ENCODE peak calls at places on chromosome 1, in seven cellular contexts. C is hepatocyte, A is NCI-H2029 treated with DMSO at 0.1 percent for 48 hours, F is fibroblast of gingiva, Q is ovary, U is hypothalamus, G is adipocyte. Y is an unnamed sample.

GRCh38 chr1:56547977-56548376 is 31.4 kb downstream of the PLPP3 start:
- DNase-seq in C (no peak), A (peak; percentile 85), F (no peak), Q (no peak), U (no peak), G (no peak), Y (no peak)

GRCh38 chr1:54094001-54094729 is 40.8 kb downstream of the TCEANC2 start:
- DNase-seq in C (peak; percentile 21), A (no peak), F (no peak), Q (no peak), U (no peak), G (no peak), Y (no peak)

GRCh38 chr1:151909167-151910149 is at the start of gene THEM4:
- DNase-seq in C (peak; percentile 99), A (peak; percentile 67), F (peak; percentile 97), Q (peak; percentile 97), U (peak; percentile 85), G (peak; percentile 97), Y (peak; percentile 96)

GRCh38 chr1:110011527-110012041 is 22.8 kb upstream of the STRIP1 start:
- DNase-seq in C (peak; percentile 68), A (no peak), F (peak; percentile 56), Q (no peak), U (no peak), G (peak; percentile 74), Y (no peak)

GRCh38 chr1:230423261-230423660 is 2.9 kb downstream of the PGBD5 start:
- DNase-seq in C (no peak), A (no peak), F (no peak), Q (no peak), U (no peak), G (no peak), Y (no peak)

GRCh38 chr1:201229771-201230635 is 39.4 kb downstream of the IGFN1 start:
- DNase-seq in C (peak; percentile 6), A (no peak), F (no peak), Q (no peak), U (no peak), G (peak; percentile 17), Y (peak; percentile 57)

GRCh38 chr1:41689596-41689995 is 205.1 kb upstream of the EDN2 start:
- DNase-seq in C (no peak), A (no peak), F (no peak), Q (no peak), U (peak; percentile 58), G (no peak), Y (no peak)

GRCh38 chr1:185369786-185370185 is 52.7 kb upstream of the IVNS1ABP start:
- DNase-seq in C (no peak), A (no peak), F (peak; percentile 46), Q (no peak), U (no peak), G (no peak), Y (no peak)

GRCh38 chr1:32351077-32351858 is 11.0 kb downstream of the FAM229A start:
- DNase-seq in C (peak; percentile 98), A (peak; percentile 73), F (peak; percentile 92), Q (peak; percentile 95), U (peak; percentile 75), G (peak; percentile 97), Y (peak; percentile 96)

GRCh38 chr1:6419803-6420593 is at the start of gene HES2:
- DNase-seq in C (peak; percentile 48), A (no peak), F (no peak), Q (no peak), U (no peak), G (peak; percentile 51), Y (no peak)

GRCh38 chr1:158563852-158564251 is 6.5 kb downstream of the OR6P1 start:
- DNase-seq in C (no peak), A (no peak), F (no peak), Q (no peak), U (no peak), G (no peak), Y (no peak)

GRCh38 chr1:94792876-94793605 is 27.1 kb upstream of the SLC44A3 start:
- DNase-seq in C (no peak), A (no peak), F (peak; percentile 78), Q (no peak), U (no peak), G (peak; percentile 88), Y (peak; percentile 81)

GRCh38 chr1:37739222-37739621 is 25.7 kb downstream of the EPHA10 start:
- DNase-seq in C (peak; percentile 59), A (no peak), F (no peak), Q (no peak), U (no peak), G (no peak), Y (no peak)

GRCh38 chr1:238681021-238681420 is 705.3 kb upstream of the CHRM3 start:
- DNase-seq in C (no peak), A (no peak), F (peak; percentile 7), Q (no peak), U (no peak), G (peak; percentile 22), Y (no peak)

GRCh38 chr1:234125283-234125682 is 220.8 kb downstream of the SLC35F3 start:
- DNase-seq in C (peak; percentile 77), A (peak; percentile 24), F (no peak), Q (no peak), U (no peak), G (no peak), Y (no peak)

Y was measured in foreskin fibroblast.